ENCODE peak calls at places on chromosomes 6 and 20, in eight cellular contexts. One of them, this sample, is unnamed.

GRCh38 chr6:45663181-45664180 is 285.7 kb upstream of the SUPT3H start:
- DNase-seq in endothelial cell: peak
- DNase-seq in GM20000: peak
- DNase-seq in pancreas: no peak
- DNase-seq in A549: no peak
- DNase-seq in MCF 10A: no peak
- DNase-seq in neural progenitor cell: peak
- DNase-seq in foreskin fibroblast: peak
- DNase-seq in this sample: no peak

GRCh38 chr20:33896509-33896908 is 85.4 kb downstream of the CHMP4B start:
- DNase-seq in endothelial cell: no peak
- DNase-seq in GM20000: no peak
- DNase-seq in pancreas: no peak
- DNase-seq in A549: no peak
- DNase-seq in MCF 10A: peak
- DNase-seq in neural progenitor cell: no peak
- DNase-seq in foreskin fibroblast: peak
- DNase-seq in this sample: no peak

GRCh38 chr6:137933696-137934095 is 66.6 kb downstream of the TNFAIP3 start:
- DNase-seq in endothelial cell: no peak
- DNase-seq in GM20000: no peak
- DNase-seq in pancreas: peak
- DNase-seq in A549: no peak
- DNase-seq in MCF 10A: peak
- DNase-seq in neural progenitor cell: no peak
- DNase-seq in foreskin fibroblast: peak
- DNase-seq in this sample: no peak

GRCh38 chr6:37061157-37061804 is 55.8 kb downstream of the FGD2 start:
- DNase-seq in endothelial cell: no peak
- DNase-seq in GM20000: no peak
- DNase-seq in pancreas: peak
- DNase-seq in A549: no peak
- DNase-seq in MCF 10A: no peak
- DNase-seq in neural progenitor cell: no peak
- DNase-seq in foreskin fibroblast: no peak
- DNase-seq in this sample: no peak

GRCh38 chr20:24582373-24583168 is 113.1 kb downstream of the SYNDIG1 start:
- DNase-seq in endothelial cell: no peak
- DNase-seq in GM20000: no peak
- DNase-seq in pancreas: no peak
- DNase-seq in A549: no peak
- DNase-seq in MCF 10A: no peak
- DNase-seq in neural progenitor cell: no peak
- DNase-seq in foreskin fibroblast: no peak
- DNase-seq in this sample: no peak

GRCh38 chr6:108735991-108736345 is 112.3 kb upstream of the ARMC2 start:
- DNase-seq in endothelial cell: no peak
- DNase-seq in GM20000: no peak
- DNase-seq in pancreas: no peak
- DNase-seq in A549: no peak
- DNase-seq in MCF 10A: no peak
- DNase-seq in neural progenitor cell: no peak
- DNase-seq in foreskin fibroblast: no peak
- DNase-seq in this sample: no peak

GRCh38 chr6:16257999-16258708 is 19.8 kb downstream of the GMPR start:
- DNase-seq in endothelial cell: no peak
- DNase-seq in GM20000: no peak
- DNase-seq in pancreas: no peak
- DNase-seq in A549: no peak
- DNase-seq in MCF 10A: no peak
- DNase-seq in neural progenitor cell: no peak
- DNase-seq in foreskin fibroblast: no peak
- DNase-seq in this sample: no peak

GRCh38 chr20:41369673-41370072 is 3.1 kb upstream of the EMILIN3 start:
- DNase-seq in endothelial cell: no peak
- DNase-seq in GM20000: no peak
- DNase-seq in pancreas: no peak
- DNase-seq in A549: no peak
- DNase-seq in MCF 10A: no peak
- DNase-seq in neural progenitor cell: no peak
- DNase-seq in foreskin fibroblast: no peak
- DNase-seq in this sample: no peak

GRCh38 chr6:139373928-139374356 is 506 bp downstream of the CITED2 start:
- DNase-seq in endothelial cell: no peak
- DNase-seq in GM20000: peak
- DNase-seq in pancreas: no peak
- DNase-seq in A549: peak
- DNase-seq in MCF 10A: no peak
- DNase-seq in neural progenitor cell: no peak
- DNase-seq in foreskin fibroblast: no peak
- DNase-seq in this sample: peak

GRCh38 chr6:152146385-152146784 is 338.9 kb downstream of the ESR1 start:
- DNase-seq in endothelial cell: no peak
- DNase-seq in GM20000: no peak
- DNase-seq in pancreas: no peak
- DNase-seq in A549: no peak
- DNase-seq in MCF 10A: no peak
- DNase-seq in neural progenitor cell: no peak
- DNase-seq in foreskin fibroblast: peak
- DNase-seq in this sample: no peak

GRCh38 chr6:163392533-163392932 is 22.0 kb upstream of the QKI start:
- DNase-seq in endothelial cell: no peak
- DNase-seq in GM20000: no peak
- DNase-seq in pancreas: peak
- DNase-seq in A549: no peak
- DNase-seq in MCF 10A: peak
- DNase-seq in neural progenitor cell: no peak
- DNase-seq in foreskin fibroblast: peak
- DNase-seq in this sample: no peak

GRCh38 chr6:113318553-113318952 is 538.6 kb upstream of the MARCKS start:
- DNase-seq in endothelial cell: no peak
- DNase-seq in GM20000: no peak
- DNase-seq in pancreas: no peak
- DNase-seq in A549: no peak
- DNase-seq in MCF 10A: no peak
- DNase-seq in neural progenitor cell: no peak
- DNase-seq in foreskin fibroblast: no peak
- DNase-seq in this sample: no peak

GRCh38 chr6:105593056-105593455 is 190.2 kb upstream of the PREP start:
- DNase-seq in endothelial cell: no peak
- DNase-seq in GM20000: no peak
- DNase-seq in pancreas: no peak
- DNase-seq in A549: no peak
- DNase-seq in MCF 10A: peak
- DNase-seq in neural progenitor cell: no peak
- DNase-seq in foreskin fibroblast: peak
- DNase-seq in this sample: no peak

DNA sequence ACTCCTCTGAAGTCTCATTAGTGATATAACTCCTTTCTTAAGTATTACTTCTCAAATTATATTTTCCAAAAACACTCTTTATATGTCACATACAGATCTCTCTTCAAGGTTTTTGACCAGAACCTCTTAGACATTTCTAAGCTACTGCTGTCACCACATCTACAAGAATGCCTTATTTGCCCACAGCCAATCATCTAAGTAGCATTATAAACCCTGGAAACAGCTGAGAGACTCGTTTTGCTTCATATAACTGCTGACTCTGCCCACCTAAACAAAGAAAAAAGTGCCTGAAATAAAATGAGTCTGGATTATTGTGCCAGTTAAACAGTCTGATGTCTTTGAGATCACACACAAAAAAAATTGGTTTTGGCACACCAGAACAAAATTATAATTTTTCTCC is 165.9 kb downstream of the COL9A1 start:
- DNase-seq in endothelial cell: no peak
- DNase-seq in GM20000: no peak
- DNase-seq in pancreas: no peak
- DNase-seq in A549: no peak
- DNase-seq in MCF 10A: no peak
- DNase-seq in neural progenitor cell: no peak
- DNase-seq in foreskin fibroblast: no peak
- DNase-seq in this sample: no peak
- TF ChIP-seq CTCF in endothelial cell: no peak
- TF ChIP-seq CTCF in GM20000: no peak
- TF ChIP-seq CTCF in pancreas: no peak
- TF ChIP-seq CTCF in A549: no peak
- TF ChIP-seq CTCF in MCF 10A: no peak
- TF ChIP-seq CTCF in neural progenitor cell: no peak
- TF ChIP-seq CTCF in foreskin fibroblast: no peak
- TF ChIP-seq CTCF in this sample: no peak

GRCh38 chr6:75620387-75621304 is 19.0 kb downstream of the SENP6 start:
- DNase-seq in endothelial cell: no peak
- DNase-seq in GM20000: no peak
- DNase-seq in pancreas: no peak
- DNase-seq in A549: no peak
- DNase-seq in MCF 10A: no peak
- DNase-seq in neural progenitor cell: no peak
- DNase-seq in foreskin fibroblast: no peak
- DNase-seq in this sample: no peak

GRCh38 chr6:75619230-75619899 is 17.7 kb downstream of the SENP6 start:
- DNase-seq in endothelial cell: no peak
- DNase-seq in GM20000: no peak
- DNase-seq in pancreas: no peak
- DNase-seq in A549: no peak
- DNase-seq in MCF 10A: no peak
- DNase-seq in neural progenitor cell: no peak
- DNase-seq in foreskin fibroblast: no peak
- DNase-seq in this sample: no peak

GRCh38 chr6:75621846-75622245 is 20.2 kb downstream of the SENP6 start:
- DNase-seq in endothelial cell: no peak
- DNase-seq in GM20000: no peak
- DNase-seq in pancreas: no peak
- DNase-seq in A549: no peak
- DNase-seq in MCF 10A: no peak
- DNase-seq in neural progenitor cell: no peak
- DNase-seq in foreskin fibroblast: no peak
- DNase-seq in this sample: no peak

GRCh38 chr6:75612921-75613534 is 11.3 kb downstream of the SENP6 start:
- DNase-seq in endothelial cell: no peak
- DNase-seq in GM20000: no peak
- DNase-seq in pancreas: no peak
- DNase-seq in A549: no peak
- DNase-seq in MCF 10A: no peak
- DNase-seq in neural progenitor cell: no peak
- DNase-seq in foreskin fibroblast: no peak
- DNase-seq in this sample: no peak

GRCh38 chr6:75618437-75618836 is 16.8 kb downstream of the SENP6 start:
- DNase-seq in endothelial cell: no peak
- DNase-seq in GM20000: no peak
- DNase-seq in pancreas: no peak
- DNase-seq in A549: no peak
- DNase-seq in MCF 10A: no peak
- DNase-seq in neural progenitor cell: no peak
- DNase-seq in foreskin fibroblast: no peak
- DNase-seq in this sample: no peak
- TF ChIP-seq CTCF in endothelial cell: no peak
- TF ChIP-seq CTCF in GM20000: no peak
- TF ChIP-seq CTCF in pancreas: no peak
- TF ChIP-seq CTCF in A549: no peak
- TF ChIP-seq CTCF in MCF 10A: no peak
- TF ChIP-seq CTCF in neural progenitor cell: no peak
- TF ChIP-seq CTCF in foreskin fibroblast: no peak
- TF ChIP-seq CTCF in this sample: no peak

DNA sequence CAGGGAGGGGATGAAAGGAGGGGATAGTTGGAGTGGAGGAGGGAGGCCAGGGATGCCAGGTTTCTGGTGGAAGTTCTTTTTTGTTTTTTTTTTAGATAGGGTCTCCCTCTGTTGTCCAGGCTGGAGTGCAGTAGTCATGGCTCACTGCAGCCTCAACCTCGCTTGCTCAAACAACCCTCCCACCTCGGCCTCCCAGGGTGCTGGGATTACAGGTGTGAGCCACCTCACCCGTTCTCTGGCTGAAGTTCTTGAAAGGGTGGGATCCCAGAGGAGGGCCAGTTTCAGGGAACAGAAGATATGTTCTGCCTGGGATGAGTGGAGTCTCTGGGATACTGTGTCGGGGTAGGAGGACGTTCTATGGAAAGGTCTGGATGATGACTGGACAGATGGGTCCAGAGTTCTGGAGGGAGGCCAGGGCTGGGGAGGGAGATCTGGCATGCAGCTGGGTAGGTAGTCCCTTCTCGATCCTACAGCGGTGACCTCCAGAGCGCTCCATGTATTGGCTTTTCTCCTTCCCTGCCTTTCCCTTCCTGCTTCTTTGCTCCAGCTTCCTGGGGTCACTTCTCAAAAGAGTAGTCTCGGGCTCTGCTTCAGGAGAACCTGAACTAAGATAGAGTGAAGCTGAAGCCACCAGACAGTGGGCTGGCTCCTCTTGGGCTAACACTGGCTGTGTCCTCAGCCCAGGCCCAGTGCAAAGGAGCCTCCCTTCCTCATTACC is 12.7 kb upstream of the SRC start:
- DNase-seq in endothelial cell: no peak
- DNase-seq in GM20000: no peak
- DNase-seq in pancreas: no peak
- DNase-seq in A549: no peak
- DNase-seq in MCF 10A: no peak
- DNase-seq in neural progenitor cell: no peak
- DNase-seq in foreskin fibroblast: no peak
- DNase-seq in this sample: no peak
- TF ChIP-seq CTCF in endothelial cell: no peak
- TF ChIP-seq CTCF in GM20000: no peak
- TF ChIP-seq CTCF in pancreas: no peak
- TF ChIP-seq CTCF in A549: no peak
- TF ChIP-seq CTCF in MCF 10A: no peak
- TF ChIP-seq CTCF in neural progenitor cell: no peak
- TF ChIP-seq CTCF in foreskin fibroblast: no peak
- TF ChIP-seq CTCF in this sample: no peak

DNA sequence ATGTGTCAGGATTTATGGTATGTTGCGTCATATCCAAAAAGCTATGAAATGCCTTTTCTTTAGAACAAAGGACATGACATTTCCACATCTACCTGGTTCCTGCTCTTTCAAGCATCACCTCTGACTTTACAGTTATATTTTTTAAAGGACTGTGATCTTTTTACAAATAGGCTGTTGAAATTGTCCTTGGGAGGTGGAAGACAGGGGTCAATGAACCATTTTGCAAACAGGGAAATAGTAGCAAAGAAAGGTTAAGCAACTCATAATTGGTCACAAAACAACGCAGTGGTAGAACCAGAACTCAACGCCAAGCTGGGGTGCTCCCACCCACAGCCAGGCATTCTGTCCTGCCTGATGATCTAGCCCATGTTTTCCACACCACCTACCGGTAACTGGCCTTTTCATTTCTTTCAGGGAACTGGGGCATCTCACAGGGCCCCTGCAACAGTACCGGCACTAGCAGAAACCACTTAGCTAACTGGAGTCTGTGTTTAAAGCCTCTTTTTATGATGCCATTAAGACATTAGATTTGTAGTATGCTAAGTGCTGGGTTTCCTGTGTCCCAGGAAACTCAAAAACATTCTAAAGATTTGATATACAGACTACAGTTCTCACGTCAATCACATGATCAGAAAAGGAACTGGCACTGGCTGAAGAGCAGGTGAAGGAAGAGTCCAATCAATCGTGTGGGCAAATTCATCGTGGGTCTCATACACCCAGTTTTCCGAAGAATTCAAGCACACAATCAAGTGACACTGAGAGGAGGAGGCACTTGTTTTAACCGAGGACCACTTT is 13.9 kb downstream of the ZNF217 start:
- DNase-seq in endothelial cell: no peak
- DNase-seq in GM20000: no peak
- DNase-seq in pancreas: no peak
- DNase-seq in A549: no peak
- DNase-seq in MCF 10A: peak
- DNase-seq in neural progenitor cell: no peak
- DNase-seq in foreskin fibroblast: peak
- DNase-seq in this sample: no peak
- TF ChIP-seq CTCF in endothelial cell: no peak
- TF ChIP-seq CTCF in GM20000: no peak
- TF ChIP-seq CTCF in pancreas: no peak
- TF ChIP-seq CTCF in A549: no peak
- TF ChIP-seq CTCF in MCF 10A: no peak
- TF ChIP-seq CTCF in neural progenitor cell: no peak
- TF ChIP-seq CTCF in foreskin fibroblast: no peak
- TF ChIP-seq CTCF in this sample: no peak